ENCODE peak calls at places on chromosomes 1 and 21, in nine cellular contexts. One of them, this sample, is unnamed.

GRCh38 chr1:111269820-111270406 is 20.7 kb upstream of the CHIA start:
- DNase-seq in ovary: no peak
- DNase-seq in NB4: no peak
- DNase-seq in mucosa of descending colon: no peak
- DNase-seq in nephron progenitor cell: no peak
- DNase-seq in uterus: no peak
- DNase-seq in brain microvascular endothelial cell: no peak
- DNase-seq in prostate gland: no peak
- DNase-seq in endothelial cell: no peak
- DNase-seq in this sample: peak

GRCh38 chr1:51839094-51839493 is 39.4 kb downstream of the NRDC start:
- DNase-seq in brain microvascular endothelial cell: no peak
- DNase-seq in prostate gland: no peak
- DNase-seq in nephron progenitor cell: no peak
- DNase-seq in ovary: no peak
- DNase-seq in NB4: no peak
- DNase-seq in uterus: no peak
- DNase-seq in endothelial cell: no peak
- DNase-seq in mucosa of descending colon: no peak
- DNase-seq in this sample: no peak

GRCh38 chr21:32653326-32653901 is 41.2 kb upstream of the CFAP298 start:
- DNase-seq in uterus: no peak
- DNase-seq in mucosa of descending colon: peak
- DNase-seq in NB4: peak
- DNase-seq in brain microvascular endothelial cell: peak
- DNase-seq in endothelial cell: peak
- DNase-seq in nephron progenitor cell: peak
- DNase-seq in ovary: no peak
- DNase-seq in prostate gland: no peak
- DNase-seq in this sample: peak

GRCh38 chr1:220487297-220487820 is 40.6 kb upstream of the MARK1 start:
- DNase-seq in endothelial cell: peak
- DNase-seq in NB4: peak
- DNase-seq in prostate gland: no peak
- DNase-seq in uterus: no peak
- DNase-seq in brain microvascular endothelial cell: peak
- DNase-seq in ovary: no peak
- DNase-seq in mucosa of descending colon: peak
- DNase-seq in nephron progenitor cell: peak
- DNase-seq in this sample: no peak

GRCh38 chr1:243623831-243624230 is 226.2 kb downstream of the AKT3 start:
- DNase-seq in prostate gland: no peak
- DNase-seq in brain microvascular endothelial cell: peak
- DNase-seq in NB4: no peak
- DNase-seq in uterus: no peak
- DNase-seq in mucosa of descending colon: no peak
- DNase-seq in nephron progenitor cell: no peak
- DNase-seq in endothelial cell: no peak
- DNase-seq in ovary: no peak
- DNase-seq in this sample: no peak

GRCh38 chr1:1347663-1348419 is 1.4 kb downstream of the DVL1 start:
- DNase-seq in nephron progenitor cell: peak
- DNase-seq in brain microvascular endothelial cell: no peak
- DNase-seq in endothelial cell: no peak
- DNase-seq in prostate gland: no peak
- DNase-seq in NB4: peak
- DNase-seq in mucosa of descending colon: peak
- DNase-seq in ovary: no peak
- DNase-seq in uterus: no peak
- DNase-seq in this sample: no peak

GRCh38 chr1:51741121-51741681 is 124.3 kb downstream of the OSBPL9 start:
- DNase-seq in mucosa of descending colon: no peak
- DNase-seq in brain microvascular endothelial cell: no peak
- DNase-seq in endothelial cell: no peak
- DNase-seq in ovary: no peak
- DNase-seq in NB4: no peak
- DNase-seq in prostate gland: no peak
- DNase-seq in uterus: no peak
- DNase-seq in nephron progenitor cell: no peak
- DNase-seq in this sample: no peak

GRCh38 chr1:168638884-168639283 is 62.5 kb downstream of the XCL1 start:
- DNase-seq in nephron progenitor cell: no peak
- DNase-seq in NB4: no peak
- DNase-seq in mucosa of descending colon: no peak
- DNase-seq in brain microvascular endothelial cell: no peak
- DNase-seq in ovary: no peak
- DNase-seq in endothelial cell: no peak
- DNase-seq in prostate gland: no peak
- DNase-seq in uterus: no peak
- DNase-seq in this sample: no peak

GRCh38 chr1:67682659-67683197 is 2.3 kb upstream of the GADD45A start:
- DNase-seq in mucosa of descending colon: no peak
- DNase-seq in ovary: no peak
- DNase-seq in uterus: no peak
- DNase-seq in endothelial cell: no peak
- DNase-seq in nephron progenitor cell: no peak
- DNase-seq in brain microvascular endothelial cell: peak
- DNase-seq in prostate gland: no peak
- DNase-seq in NB4: no peak
- DNase-seq in this sample: no peak

GRCh38 chr1:111920221-111921024 is 69.0 kb downstream of the KCND3 start:
- DNase-seq in brain microvascular endothelial cell: peak
- DNase-seq in mucosa of descending colon: no peak
- DNase-seq in uterus: no peak
- DNase-seq in ovary: no peak
- DNase-seq in nephron progenitor cell: no peak
- DNase-seq in endothelial cell: no peak
- DNase-seq in prostate gland: peak
- DNase-seq in NB4: no peak
- DNase-seq in this sample: no peak

GRCh38 chr1:26317143-26317542 is 615 bp upstream of the CD52 start:
- DNase-seq in NB4: no peak
- DNase-seq in ovary: no peak
- DNase-seq in endothelial cell: no peak
- DNase-seq in nephron progenitor cell: no peak
- DNase-seq in prostate gland: no peak
- DNase-seq in uterus: no peak
- DNase-seq in brain microvascular endothelial cell: no peak
- DNase-seq in mucosa of descending colon: no peak
- DNase-seq in this sample: no peak

DNA sequence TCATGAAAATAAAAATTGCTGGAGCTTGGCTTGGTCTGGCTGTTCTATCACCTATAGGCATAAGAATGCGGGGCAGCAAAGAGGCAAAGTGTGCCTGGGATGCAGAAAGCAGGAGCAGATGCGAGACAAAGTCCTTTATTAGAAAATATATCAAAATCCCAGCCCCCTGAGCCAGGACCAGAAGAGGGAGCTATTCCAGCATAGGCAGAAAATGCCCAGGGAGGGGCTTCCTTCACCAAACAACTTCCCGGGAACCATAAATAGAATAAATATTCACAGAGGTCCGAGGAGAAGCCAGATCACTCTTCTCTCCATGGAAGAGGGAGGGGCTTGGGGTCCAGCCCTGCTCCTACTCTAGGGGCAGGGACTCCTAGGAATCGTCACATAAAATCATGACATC is 5.0 kb downstream of the PPOX start:
- DNase-seq in NB4: no peak
- DNase-seq in uterus: no peak
- DNase-seq in ovary: no peak
- DNase-seq in prostate gland: no peak
- DNase-seq in mucosa of descending colon: no peak
- DNase-seq in nephron progenitor cell: no peak
- DNase-seq in endothelial cell: no peak
- DNase-seq in brain microvascular endothelial cell: no peak
- DNase-seq in this sample: no peak
- TF ChIP-seq CTCF in NB4: peak
- TF ChIP-seq CTCF in uterus: no peak
- TF ChIP-seq CTCF in ovary: no peak
- TF ChIP-seq CTCF in prostate gland: no peak
- TF ChIP-seq CTCF in mucosa of descending colon: no peak
- TF ChIP-seq CTCF in nephron progenitor cell: no peak
- TF ChIP-seq CTCF in endothelial cell: no peak
- TF ChIP-seq CTCF in brain microvascular endothelial cell: peak
- TF ChIP-seq CTCF in this sample: no peak

GRCh38 chr1:118827207-118827606 is 160.9 kb downstream of the TBX15 start:
- DNase-seq in prostate gland: no peak
- DNase-seq in NB4: no peak
- DNase-seq in nephron progenitor cell: no peak
- DNase-seq in ovary: no peak
- DNase-seq in endothelial cell: no peak
- DNase-seq in mucosa of descending colon: no peak
- DNase-seq in brain microvascular endothelial cell: no peak
- DNase-seq in uterus: no peak
- DNase-seq in this sample: no peak

GRCh38 chr1:118825619-118826018 is 162.5 kb downstream of the TBX15 start:
- DNase-seq in mucosa of descending colon: no peak
- DNase-seq in nephron progenitor cell: no peak
- DNase-seq in brain microvascular endothelial cell: no peak
- DNase-seq in uterus: no peak
- DNase-seq in endothelial cell: no peak
- DNase-seq in prostate gland: no peak
- DNase-seq in NB4: no peak
- DNase-seq in ovary: no peak
- DNase-seq in this sample: no peak

GRCh38 chr1:118821801-118822200 is 166.3 kb downstream of the TBX15 start:
- DNase-seq in ovary: no peak
- DNase-seq in brain microvascular endothelial cell: no peak
- DNase-seq in prostate gland: no peak
- DNase-seq in mucosa of descending colon: no peak
- DNase-seq in NB4: no peak
- DNase-seq in endothelial cell: no peak
- DNase-seq in nephron progenitor cell: no peak
- DNase-seq in uterus: no peak
- DNase-seq in this sample: no peak

GRCh38 chr1:118826669-118827068 is 161.5 kb downstream of the TBX15 start:
- DNase-seq in prostate gland: no peak
- DNase-seq in mucosa of descending colon: no peak
- DNase-seq in brain microvascular endothelial cell: no peak
- DNase-seq in ovary: no peak
- DNase-seq in uterus: no peak
- DNase-seq in nephron progenitor cell: no peak
- DNase-seq in endothelial cell: no peak
- DNase-seq in NB4: no peak
- DNase-seq in this sample: no peak
- TF ChIP-seq CTCF in prostate gland: no peak
- TF ChIP-seq CTCF in mucosa of descending colon: no peak
- TF ChIP-seq CTCF in brain microvascular endothelial cell: no peak
- TF ChIP-seq CTCF in ovary: no peak
- TF ChIP-seq CTCF in uterus: no peak
- TF ChIP-seq CTCF in nephron progenitor cell: no peak
- TF ChIP-seq CTCF in endothelial cell: no peak
- TF ChIP-seq CTCF in NB4: no peak
- TF ChIP-seq CTCF in this sample: no peak

GRCh38 chr1:234405676-234406075 is 32.4 kb downstream of the COA6 start:
- DNase-seq in nephron progenitor cell: no peak
- DNase-seq in brain microvascular endothelial cell: no peak
- DNase-seq in prostate gland: no peak
- DNase-seq in ovary: no peak
- DNase-seq in uterus: no peak
- DNase-seq in NB4: no peak
- DNase-seq in endothelial cell: no peak
- DNase-seq in mucosa of descending colon: no peak
- DNase-seq in this sample: no peak

GRCh38 chr1:234412830-234413229 is 39.6 kb downstream of the COA6 start:
- DNase-seq in mucosa of descending colon: no peak
- DNase-seq in nephron progenitor cell: no peak
- DNase-seq in prostate gland: no peak
- DNase-seq in brain microvascular endothelial cell: no peak
- DNase-seq in endothelial cell: no peak
- DNase-seq in NB4: no peak
- DNase-seq in ovary: no peak
- DNase-seq in uterus: no peak
- DNase-seq in this sample: no peak

GRCh38 chr1:234406871-234407270 is 33.6 kb downstream of the COA6 start:
- DNase-seq in mucosa of descending colon: no peak
- DNase-seq in NB4: no peak
- DNase-seq in endothelial cell: no peak
- DNase-seq in ovary: no peak
- DNase-seq in prostate gland: no peak
- DNase-seq in uterus: no peak
- DNase-seq in brain microvascular endothelial cell: no peak
- DNase-seq in nephron progenitor cell: no peak
- DNase-seq in this sample: no peak

GRCh38 chr1:234408757-234409156 is 35.5 kb downstream of the COA6 start:
- DNase-seq in prostate gland: no peak
- DNase-seq in NB4: no peak
- DNase-seq in ovary: no peak
- DNase-seq in mucosa of descending colon: no peak
- DNase-seq in endothelial cell: no peak
- DNase-seq in nephron progenitor cell: no peak
- DNase-seq in brain microvascular endothelial cell: no peak
- DNase-seq in uterus: no peak
- DNase-seq in this sample: no peak

GRCh38 chr1:234409328-234409727 is 36.1 kb downstream of the COA6 start:
- DNase-seq in nephron progenitor cell: no peak
- DNase-seq in endothelial cell: no peak
- DNase-seq in NB4: no peak
- DNase-seq in uterus: no peak
- DNase-seq in brain microvascular endothelial cell: no peak
- DNase-seq in mucosa of descending colon: no peak
- DNase-seq in prostate gland: no peak
- DNase-seq in ovary: no peak
- DNase-seq in this sample: no peak
- TF ChIP-seq CTCF in nephron progenitor cell: no peak
- TF ChIP-seq CTCF in endothelial cell: no peak
- TF ChIP-seq CTCF in NB4: no peak
- TF ChIP-seq CTCF in uterus: no peak
- TF ChIP-seq CTCF in brain microvascular endothelial cell: peak
- TF ChIP-seq CTCF in mucosa of descending colon: no peak
- TF ChIP-seq CTCF in prostate gland: peak
- TF ChIP-seq CTCF in ovary: no peak
- TF ChIP-seq CTCF in this sample: no peak

GRCh38 chr1:63403386-63403785 is 36.0 kb downstream of the ALG6 start:
- DNase-seq in NB4: peak
- DNase-seq in endothelial cell: no peak
- DNase-seq in nephron progenitor cell: no peak
- DNase-seq in brain microvascular endothelial cell: no peak
- DNase-seq in prostate gland: no peak
- DNase-seq in ovary: no peak
- DNase-seq in uterus: no peak
- DNase-seq in mucosa of descending colon: no peak
- DNase-seq in this sample: no peak
- TF ChIP-seq CTCF in NB4: no peak
- TF ChIP-seq CTCF in endothelial cell: no peak
- TF ChIP-seq CTCF in nephron progenitor cell: no peak
- TF ChIP-seq CTCF in brain microvascular endothelial cell: no peak
- TF ChIP-seq CTCF in prostate gland: no peak
- TF ChIP-seq CTCF in ovary: no peak
- TF ChIP-seq CTCF in uterus: no peak
- TF ChIP-seq CTCF in mucosa of descending colon: no peak
- TF ChIP-seq CTCF in this sample: no peak